ENCODE peak calls at places on chromosomes 3 and 15, in ten cellular contexts. D is psoas muscle, F is uterus, P is breast epithelium, C is heart right ventricle, Y is tibial artery, S is colonic mucosa, V is HAP-1, K is transverse colon, X is GM23338. G is an unnamed sample. For H3K4me1, the result is how much of the 10 kb centered on the place peaks cover.

GRCh38 chr3:123042413-123042812 is 14.8 kb upstream of the SEMA5B start:
- DNase-seq in Y (no peak), S (no peak), D (no peak), P (no peak), V (no peak), F (no peak), K (no peak), C (peak), X (no peak), G (no peak)

GRCh38 chr15:88645171-88646087 is 6.6 kb downstream of the ISG20 start:
- DNase-seq in V (no peak), D (no peak), P (no peak), K (no peak), C (no peak), Y (peak), F (no peak), X (no peak), S (no peak), G (no peak)

GRCh38 chr3:5016218-5017161 is 37.3 kb downstream of the BHLHE40 start:
- DNase-seq in C (no peak), K (peak), P (no peak), X (no peak), D (no peak), V (no peak), S (peak), F (no peak), Y (no peak), G (no peak)

GRCh38 chr15:62446984-62447383 is 281.9 kb upstream of the C2CD4B start:
- DNase-seq in S (no peak), D (no peak), K (no peak), X (no peak), C (no peak), F (no peak), V (no peak), P (no peak), Y (no peak), G (no peak)

GRCh38 chr15:25954398-25954797 is 91.3 kb upstream of the ATP10A start:
- DNase-seq in S (no peak), K (no peak), X (no peak), Y (no peak), P (no peak), D (no peak), C (no peak), F (no peak), V (no peak), G (no peak)

GRCh38 chr15:75193976-75194375 is 7.7 kb upstream of the C15orf39 start:
- DNase-seq in P (no peak), S (no peak), D (no peak), X (no peak), V (no peak), K (no peak), F (no peak), C (no peak), Y (no peak), G (no peak)

GRCh38 chr3:113663324-113663750 is 33.1 kb downstream of the USF3 start:
- DNase-seq in D (no peak), C (no peak), F (no peak), Y (no peak), K (no peak), V (no peak), P (no peak), X (no peak), S (peak), G (no peak)

GRCh38 chr3:172065534-172065933 is 26.2 kb downstream of the FNDC3B start:
- DNase-seq in S (peak), K (peak), F (no peak), Y (no peak), V (peak), X (no peak), P (no peak), D (no peak), C (no peak), G (no peak)

GRCh38 chr3:108590443-108590842 is 921 bp downstream of the DZIP3 start:
- DNase-seq in X (peak), F (no peak), C (no peak), K (no peak), D (no peak), V (no peak), Y (no peak), P (no peak), S (no peak), G (peak)

GRCh38 chr15:29792426-29793159 is 29.7 kb downstream of the TJP1 start:
- DNase-seq in X (no peak), S (no peak), C (no peak), P (no peak), K (no peak), V (no peak), Y (no peak), D (no peak), F (no peak), G (no peak)

GRCh38 chr3:13052191-13052590 is 21.0 kb downstream of the IQSEC1 start:
- DNase-seq in Y (no peak), P (no peak), C (no peak), S (no peak), X (no peak), F (no peak), D (peak), K (no peak), V (no peak), G (no peak)

GRCh38 chr3:145952541-145952940 is 208.4 kb downstream of the PLOD2 start:
- DNase-seq in C (no peak), V (no peak), K (no peak), P (no peak), S (no peak), F (no peak), D (no peak), Y (no peak), X (no peak), G (peak)

GRCh38 chr15:46644493-46645481 is 1010.0 kb downstream of the SQOR start:
- DNase-seq in D (no peak), S (no peak), X (no peak), V (no peak), C (no peak), Y (no peak), K (no peak), P (no peak), F (no peak), G (no peak)

GRCh38 chr15:56996093-56996492 is 77.6 kb downstream of the TCF12 start:
- DNase-seq in X (no peak), K (no peak), D (no peak), Y (no peak), S (no peak), V (no peak), F (no peak), C (no peak), P (no peak), G (no peak)

GRCh38 chr3:43950775-43951174 is 260.0 kb downstream of the ABHD5 start:
- DNase-seq in V (no peak), Y (no peak), S (no peak), C (no peak), F (no peak), K (no peak), P (no peak), D (no peak), X (no peak), G (no peak)

GRCh38 chr3:57227930-57228733 is 603 bp downstream of the APPL1 start:
- DNase-seq in D (peak), S (peak), V (peak), C (peak), X (peak), Y (peak), F (peak), K (peak), P (no peak), G (peak)

GRCh38 chr3:156184156-156184555 is 63.8 kb downstream of the KCNAB1 start:
- DNase-seq in K (no peak), V (no peak), F (no peak), C (no peak), X (no peak), S (no peak), Y (no peak), P (no peak), D (no peak), G (no peak)

GRCh38 chr3:44439499-44440295 is 37.8 kb downstream of the ZNF445 start:
- DNase-seq in K (peak), X (no peak), S (peak), F (peak), D (peak), C (peak), Y (peak), P (peak), V (no peak), G (no peak)

GRCh38 chr3:74390121-74390870 is 224.2 kb downstream of the CNTN3 start:
- DNase-seq in K (no peak), C (no peak), Y (no peak), V (peak), F (no peak), X (peak), D (no peak), S (no peak), P (no peak), G (no peak)

GRCh38 chr3:122754867-122755835 is 38.5 kb downstream of the HSPBAP1 start:
- DNase-seq in Y (no peak), V (peak), S (peak), D (no peak), F (no peak), P (no peak), X (peak), C (no peak), K (no peak), G (peak)

GRCh38 chr3:185208836-185209235 is 45.0 kb downstream of the EHHADH start:
- DNase-seq in V (no peak), K (no peak), D (no peak), Y (no peak), X (no peak), C (no peak), P (no peak), S (no peak), F (no peak), G (no peak)

GRCh38 chr3:49378249-49378899 is 20.2 kb upstream of the GPX1 start:
- DNase-seq in V (no peak), D (peak), X (no peak), Y (peak), P (peak), K (peak), S (no peak), C (peak), F (peak), G (peak)

GRCh38 chr3:150216041-150216811 is 191.9 kb upstream of the TSC22D2 start:
- DNase-seq in P (no peak), Y (peak), C (peak), D (peak), X (no peak), K (no peak), V (peak), F (no peak), S (no peak), G (no peak)

DNA sequence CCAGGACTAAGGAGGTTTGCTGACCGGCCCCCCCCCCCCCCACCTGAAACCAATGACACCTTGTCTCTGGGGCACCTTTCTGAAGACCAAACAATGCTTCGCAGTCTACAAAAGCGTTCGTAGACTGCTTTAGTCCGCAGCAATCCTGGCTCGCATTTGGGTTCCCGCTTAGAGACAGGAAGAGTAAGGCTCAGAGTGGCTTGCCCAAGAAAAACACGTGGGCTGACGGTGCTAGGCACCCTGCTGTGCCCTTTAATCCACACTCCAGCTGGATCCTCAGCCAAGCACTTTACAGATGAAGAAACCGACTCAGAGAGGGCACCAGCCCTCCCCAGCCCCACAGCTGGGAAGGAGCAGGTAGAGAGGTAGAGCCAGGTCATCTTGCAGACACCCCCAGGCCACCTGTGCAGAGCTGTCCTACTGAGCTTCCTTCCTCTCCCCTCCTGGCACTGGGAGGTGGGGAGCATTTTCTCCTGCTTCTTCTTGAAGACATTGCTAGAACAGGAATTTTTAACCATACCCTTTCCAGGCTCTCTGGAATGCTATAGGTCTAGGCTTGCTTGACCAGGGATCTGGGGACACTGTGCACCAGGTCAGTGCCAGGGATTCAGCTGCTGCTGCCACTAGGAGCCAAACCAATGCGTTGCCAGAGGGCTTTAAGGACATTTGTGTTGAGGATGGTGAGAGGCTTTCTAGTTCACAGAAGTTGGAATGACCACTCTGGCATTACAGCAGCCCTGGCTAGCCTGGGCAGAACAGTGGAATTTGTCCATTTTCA is 1.0 kb upstream of the KLF15 start:
- DNase-seq in K (no peak), C (no peak), D (no peak), S (no peak), V (no peak), X (peak), F (peak), P (peak), Y (peak), G (no peak)
- H3K4me1 ChIP-seq in K (under half), C (under half), D (under half), S (under half), V (under half), X (under half), F (under half), P (under half), Y (under half), G (under half)

GRCh38 chr3:72681598-72681997 is 166.6 kb downstream of the SHQ1 start:
- DNase-seq in X (no peak), F (no peak), P (no peak), K (no peak), S (no peak), C (no peak), D (no peak), Y (no peak), V (no peak), G (no peak)

GRCh38 chr3:72680766-72681165 is 167.5 kb downstream of the SHQ1 start:
- DNase-seq in K (no peak), X (no peak), V (no peak), P (no peak), Y (no peak), S (no peak), C (no peak), F (no peak), D (no peak), G (no peak)

GRCh38 chr3:72679540-72680198 is 168.6 kb downstream of the SHQ1 start:
- DNase-seq in C (no peak), S (no peak), F (no peak), D (no peak), Y (no peak), X (no peak), V (no peak), P (no peak), K (no peak), G (no peak)

GRCh38 chr3:72678892-72679291 is 169.4 kb downstream of the SHQ1 start:
- DNase-seq in V (no peak), K (no peak), S (no peak), C (no peak), P (peak), X (no peak), F (no peak), Y (no peak), D (no peak), G (peak)

GRCh38 chr3:72683068-72683467 is 165.2 kb downstream of the SHQ1 start:
- DNase-seq in V (no peak), P (no peak), F (no peak), X (no peak), D (no peak), K (no peak), S (no peak), Y (no peak), C (no peak), G (no peak)
- H3K4me1 ChIP-seq in V (under half), P (under half), F (under half), X (under half), D (under half), K (under half), S (under half), Y (under half), C (under half), G (under half)

DNA sequence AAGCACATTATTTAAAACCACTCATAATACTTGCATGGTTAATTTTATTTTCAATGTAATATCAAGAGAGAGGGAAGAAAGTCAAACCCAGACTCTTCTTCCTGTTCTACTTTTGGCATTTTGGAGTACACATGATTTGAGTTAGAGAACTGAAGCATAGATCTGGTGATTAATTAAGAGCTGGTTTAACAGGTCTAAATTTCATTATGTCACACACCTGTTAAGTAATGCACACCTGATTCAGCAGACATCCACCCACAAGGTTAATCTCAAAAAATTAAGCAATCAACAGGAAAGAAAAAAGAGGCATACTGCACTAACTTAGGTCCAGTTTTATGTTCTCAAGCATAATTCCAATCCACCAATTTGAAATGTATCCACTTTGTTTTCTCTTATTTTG is 101.1 kb upstream of the ICE2 start:
- DNase-seq in Y (no peak), S (no peak), F (no peak), D (no peak), V (no peak), X (no peak), K (no peak), P (no peak), C (no peak), G (no peak)
- H3K4me1 ChIP-seq in Y (under half), S (under half), F (under half), D (half or more), V (half or more), X (under half), K (under half), P (under half), C (under half), G (under half)

DNA sequence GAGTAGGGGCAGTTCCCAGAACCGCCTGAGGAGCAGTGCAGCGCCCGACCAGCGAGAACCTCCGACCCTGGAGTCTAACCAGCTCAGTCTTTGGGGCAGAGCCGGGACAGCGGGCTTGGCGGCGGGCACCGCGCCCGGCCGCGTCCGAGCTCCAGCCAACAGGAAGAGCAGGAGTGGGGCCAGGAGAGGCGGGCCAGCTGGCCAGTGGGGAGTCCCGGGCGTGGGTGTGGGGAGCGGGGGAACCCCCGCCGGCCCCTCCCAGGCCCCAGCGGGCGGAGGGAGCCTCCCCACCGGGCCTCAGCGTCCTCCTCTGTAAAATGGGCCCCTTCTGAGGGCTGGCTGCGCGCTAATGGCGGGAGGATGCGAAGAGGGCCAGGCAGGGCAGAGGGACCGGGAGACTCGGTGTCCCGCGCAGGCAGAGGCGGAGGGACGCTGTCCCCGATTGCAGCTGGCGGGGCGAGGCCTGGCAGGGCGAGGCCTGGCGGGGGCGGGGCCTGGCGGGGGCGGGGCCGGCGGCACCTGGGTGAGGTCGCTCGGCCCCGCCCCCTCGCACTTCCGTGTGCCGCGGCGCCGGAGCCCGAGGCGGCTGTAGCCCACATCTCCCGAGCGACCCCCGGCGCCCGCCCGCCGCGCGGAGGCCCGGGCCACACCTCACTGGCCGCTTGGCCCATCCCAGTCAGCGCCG is at the start of gene PRKCD:
- DNase-seq in V (peak), Y (peak), X (peak), S (peak), F (peak), D (peak), C (peak), P (peak), K (peak), G (peak)
- H3K4me1 ChIP-seq in V (under half), Y (half or more), X (under half), S (under half), F (under half), D (under half), C (under half), P (under half), K (under half), G (under half)